ENCODE peak calls at places on chromosomes 2 and 18, in eight cellular contexts. One of them, this sample, is unnamed.

GRCh38 chr2:35504419-35504818 is 851.2 kb upstream of the CRIM1 start:
- DNase-seq in fibroblast of lung: no peak
- DNase-seq in A549: no peak
- DNase-seq in Panc1: no peak
- DNase-seq in IMR-90: no peak
- DNase-seq in CD8-positive, alpha-beta T cell: no peak
- DNase-seq in cardiac muscle cell: no peak
- DNase-seq in spleen: no peak
- DNase-seq in this sample: no peak

GRCh38 chr2:18722101-18722500 is 132.7 kb upstream of the NT5C1B start:
- DNase-seq in fibroblast of lung: peak
- DNase-seq in A549: no peak
- DNase-seq in Panc1: no peak
- DNase-seq in IMR-90: peak
- DNase-seq in CD8-positive, alpha-beta T cell: no peak
- DNase-seq in cardiac muscle cell: no peak
- DNase-seq in spleen: no peak
- DNase-seq in this sample: no peak

GRCh38 chr2:127027715-127028114 is 79.2 kb downstream of the BIN1 start:
- DNase-seq in fibroblast of lung: no peak
- DNase-seq in A549: no peak
- DNase-seq in Panc1: no peak
- DNase-seq in IMR-90: no peak
- DNase-seq in CD8-positive, alpha-beta T cell: no peak
- DNase-seq in cardiac muscle cell: no peak
- DNase-seq in spleen: no peak
- DNase-seq in this sample: no peak

GRCh38 chr2:47180531-47180930 is 25.4 kb upstream of the STPG4 start:
- DNase-seq in fibroblast of lung: peak
- DNase-seq in A549: no peak
- DNase-seq in Panc1: no peak
- DNase-seq in IMR-90: no peak
- DNase-seq in CD8-positive, alpha-beta T cell: no peak
- DNase-seq in cardiac muscle cell: no peak
- DNase-seq in spleen: no peak
- DNase-seq in this sample: no peak

GRCh38 chr18:3193354-3193753 is 26.4 kb downstream of the MYOM1 start:
- DNase-seq in fibroblast of lung: no peak
- DNase-seq in A549: no peak
- DNase-seq in Panc1: no peak
- DNase-seq in IMR-90: no peak
- DNase-seq in CD8-positive, alpha-beta T cell: no peak
- DNase-seq in cardiac muscle cell: no peak
- DNase-seq in spleen: no peak
- DNase-seq in this sample: no peak

GRCh38 chr2:10548626-10549025 is 100.5 kb upstream of the ODC1 start:
- DNase-seq in fibroblast of lung: no peak
- DNase-seq in A549: no peak
- DNase-seq in Panc1: no peak
- DNase-seq in IMR-90: peak
- DNase-seq in CD8-positive, alpha-beta T cell: no peak
- DNase-seq in cardiac muscle cell: peak
- DNase-seq in spleen: no peak
- DNase-seq in this sample: no peak

GRCh38 chr2:231640646-231641111 is 48.0 kb downstream of the TEX44 start:
- DNase-seq in fibroblast of lung: peak
- DNase-seq in A549: peak
- DNase-seq in Panc1: no peak
- DNase-seq in IMR-90: no peak
- DNase-seq in CD8-positive, alpha-beta T cell: no peak
- DNase-seq in cardiac muscle cell: no peak
- DNase-seq in spleen: no peak
- DNase-seq in this sample: no peak

GRCh38 chr2:160442603-160443002 is 51.0 kb downstream of the RBMS1 start:
- DNase-seq in fibroblast of lung: no peak
- DNase-seq in A549: no peak
- DNase-seq in Panc1: no peak
- DNase-seq in IMR-90: no peak
- DNase-seq in CD8-positive, alpha-beta T cell: no peak
- DNase-seq in cardiac muscle cell: no peak
- DNase-seq in spleen: no peak
- DNase-seq in this sample: no peak

GRCh38 chr2:8408560-8409460 is 273.0 kb upstream of the ID2 start:
- DNase-seq in fibroblast of lung: no peak
- DNase-seq in A549: no peak
- DNase-seq in Panc1: no peak
- DNase-seq in IMR-90: no peak
- DNase-seq in CD8-positive, alpha-beta T cell: peak
- DNase-seq in cardiac muscle cell: no peak
- DNase-seq in spleen: no peak
- DNase-seq in this sample: peak

GRCh38 chr18:9739516-9739915 is 31.4 kb downstream of the RAB31 start:
- DNase-seq in fibroblast of lung: no peak
- DNase-seq in A549: no peak
- DNase-seq in Panc1: no peak
- DNase-seq in IMR-90: no peak
- DNase-seq in CD8-positive, alpha-beta T cell: no peak
- DNase-seq in cardiac muscle cell: no peak
- DNase-seq in spleen: no peak
- DNase-seq in this sample: no peak

GRCh38 chr2:123720760-123721159 is 304.3 kb upstream of the CNTNAP5 start:
- DNase-seq in fibroblast of lung: no peak
- DNase-seq in A549: no peak
- DNase-seq in Panc1: no peak
- DNase-seq in IMR-90: no peak
- DNase-seq in CD8-positive, alpha-beta T cell: no peak
- DNase-seq in cardiac muscle cell: no peak
- DNase-seq in spleen: no peak
- DNase-seq in this sample: no peak

GRCh38 chr2:84807063-84807485 is 73.8 kb downstream of the TRABD2A start:
- DNase-seq in fibroblast of lung: peak
- DNase-seq in A549: peak
- DNase-seq in Panc1: no peak
- DNase-seq in IMR-90: peak
- DNase-seq in CD8-positive, alpha-beta T cell: no peak
- DNase-seq in cardiac muscle cell: peak
- DNase-seq in spleen: no peak
- DNase-seq in this sample: no peak

GRCh38 chr2:39723946-39724827 is 54.9 kb downstream of the THUMPD2 start:
- DNase-seq in fibroblast of lung: peak
- DNase-seq in A549: no peak
- DNase-seq in Panc1: no peak
- DNase-seq in IMR-90: no peak
- DNase-seq in CD8-positive, alpha-beta T cell: no peak
- DNase-seq in cardiac muscle cell: no peak
- DNase-seq in spleen: no peak
- DNase-seq in this sample: peak

DNA sequence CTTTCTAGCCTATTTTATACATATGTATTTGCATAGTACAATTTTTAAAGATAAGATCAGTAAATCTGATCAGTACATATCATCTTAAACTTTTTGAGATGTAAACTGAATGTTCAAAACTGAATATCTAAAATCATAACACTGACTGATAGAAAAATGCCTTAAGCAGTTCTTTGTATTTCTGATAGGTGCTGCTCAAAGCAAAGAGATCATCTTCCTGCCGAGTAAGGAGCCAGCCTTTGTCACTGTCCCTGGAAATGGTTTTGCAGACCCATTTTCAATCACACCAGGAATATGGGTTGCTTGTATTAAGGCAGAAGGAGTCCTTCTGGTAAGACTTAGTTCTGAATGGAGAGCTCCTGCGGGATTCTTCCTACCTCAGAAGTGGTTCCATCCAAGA is 135.0 kb downstream of the LAMA3 start:
- DNase-seq in fibroblast of lung: no peak
- DNase-seq in A549: no peak
- DNase-seq in Panc1: no peak
- DNase-seq in IMR-90: peak
- DNase-seq in CD8-positive, alpha-beta T cell: no peak
- DNase-seq in cardiac muscle cell: peak
- DNase-seq in spleen: no peak
- DNase-seq in this sample: no peak
- TF ChIP-seq CTCF in fibroblast of lung: no peak
- TF ChIP-seq CTCF in A549: no peak
- TF ChIP-seq CTCF in Panc1: peak
- TF ChIP-seq CTCF in IMR-90: peak
- TF ChIP-seq CTCF in CD8-positive, alpha-beta T cell: no peak
- TF ChIP-seq CTCF in cardiac muscle cell: no peak
- TF ChIP-seq CTCF in spleen: no peak
- TF ChIP-seq CTCF in this sample: peak

DNA sequence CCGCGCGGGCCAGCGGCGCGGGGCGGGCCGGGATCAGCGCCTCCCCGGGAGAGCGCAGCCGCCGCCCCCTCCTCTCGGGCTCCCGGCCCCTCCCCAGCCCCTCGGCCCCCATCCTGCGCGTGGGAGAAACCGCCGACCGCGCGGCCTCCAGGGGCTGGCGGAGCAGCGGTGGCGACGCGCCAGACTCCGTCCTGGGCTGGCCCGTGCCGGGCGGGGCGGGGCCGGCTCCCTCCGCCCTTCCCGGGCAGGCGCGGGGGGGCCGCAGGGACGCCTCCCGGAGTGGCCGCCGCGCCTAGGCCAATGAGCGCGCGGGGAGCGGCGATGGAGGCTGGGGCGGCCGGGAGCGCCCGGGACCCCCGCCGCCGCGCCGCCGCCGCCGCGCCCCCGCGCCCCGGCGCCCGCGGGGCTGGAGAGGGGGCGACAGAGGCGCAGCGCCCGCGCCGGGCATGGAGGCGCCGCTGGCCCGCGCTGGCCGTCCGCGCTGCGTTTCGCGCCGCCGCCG is 49.1 kb downstream of the KCNIP3 start:
- DNase-seq in fibroblast of lung: peak
- DNase-seq in A549: peak
- DNase-seq in Panc1: no peak
- DNase-seq in IMR-90: peak
- DNase-seq in CD8-positive, alpha-beta T cell: no peak
- DNase-seq in cardiac muscle cell: peak
- DNase-seq in spleen: peak
- DNase-seq in this sample: no peak
- H3K4me3 ChIP-seq in fibroblast of lung: peak
- H3K4me3 ChIP-seq in A549: peak
- H3K4me3 ChIP-seq in Panc1: peak
- H3K4me3 ChIP-seq in IMR-90: peak
- H3K4me3 ChIP-seq in CD8-positive, alpha-beta T cell: peak
- H3K4me3 ChIP-seq in cardiac muscle cell: peak
- H3K4me3 ChIP-seq in spleen: peak
- H3K4me3 ChIP-seq in this sample: peak

GRCh38 chr2:220103596-220103995 is 476.2 kb downstream of the SLC4A3 start:
- DNase-seq in fibroblast of lung: no peak
- DNase-seq in A549: no peak
- DNase-seq in Panc1: no peak
- DNase-seq in IMR-90: no peak
- DNase-seq in CD8-positive, alpha-beta T cell: no peak
- DNase-seq in cardiac muscle cell: no peak
- DNase-seq in spleen: no peak
- DNase-seq in this sample: no peak

GRCh38 chr2:220107380-220107791 is 480.0 kb downstream of the SLC4A3 start:
- DNase-seq in fibroblast of lung: peak
- DNase-seq in A549: no peak
- DNase-seq in Panc1: no peak
- DNase-seq in IMR-90: peak
- DNase-seq in CD8-positive, alpha-beta T cell: no peak
- DNase-seq in cardiac muscle cell: peak
- DNase-seq in spleen: no peak
- DNase-seq in this sample: no peak

GRCh38 chr2:220106065-220106464 is 478.6 kb downstream of the SLC4A3 start:
- DNase-seq in fibroblast of lung: no peak
- DNase-seq in A549: no peak
- DNase-seq in Panc1: no peak
- DNase-seq in IMR-90: no peak
- DNase-seq in CD8-positive, alpha-beta T cell: no peak
- DNase-seq in cardiac muscle cell: no peak
- DNase-seq in spleen: no peak
- DNase-seq in this sample: no peak

GRCh38 chr2:220101902-220102301 is 474.5 kb downstream of the SLC4A3 start:
- DNase-seq in fibroblast of lung: no peak
- DNase-seq in A549: no peak
- DNase-seq in Panc1: no peak
- DNase-seq in IMR-90: no peak
- DNase-seq in CD8-positive, alpha-beta T cell: no peak
- DNase-seq in cardiac muscle cell: peak
- DNase-seq in spleen: no peak
- DNase-seq in this sample: no peak

DNA sequence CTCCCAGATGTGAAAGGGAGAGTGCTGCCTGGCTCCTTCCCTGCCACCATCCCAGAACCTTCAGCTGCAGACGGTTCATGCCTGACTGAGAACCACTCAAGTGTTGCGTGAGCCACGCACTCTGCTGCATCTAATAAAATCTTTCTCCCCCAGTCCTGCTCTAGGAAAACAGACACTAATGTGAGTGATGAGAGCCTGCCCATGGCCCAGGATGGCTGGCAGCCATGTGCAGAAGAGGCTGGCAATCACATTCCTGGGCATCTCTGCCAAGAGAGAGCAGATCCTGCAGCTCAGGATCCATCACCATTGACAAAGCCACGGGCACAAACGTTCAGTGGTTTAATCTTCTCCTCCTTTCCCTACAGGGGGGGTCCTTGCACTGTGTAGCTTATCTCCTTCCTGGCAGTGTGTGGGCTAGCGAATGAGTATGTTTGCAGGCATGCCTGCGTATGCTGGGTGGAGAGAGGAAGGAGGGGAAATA is 477.5 kb downstream of the SLC4A3 start:
- DNase-seq in fibroblast of lung: peak
- DNase-seq in A549: peak
- DNase-seq in Panc1: no peak
- DNase-seq in IMR-90: peak
- DNase-seq in CD8-positive, alpha-beta T cell: no peak
- DNase-seq in cardiac muscle cell: peak
- DNase-seq in spleen: no peak
- DNase-seq in this sample: no peak
- TF ChIP-seq CTCF in fibroblast of lung: peak
- TF ChIP-seq CTCF in A549: no peak
- TF ChIP-seq CTCF in Panc1: no peak
- TF ChIP-seq CTCF in IMR-90: peak
- TF ChIP-seq CTCF in CD8-positive, alpha-beta T cell: no peak
- TF ChIP-seq CTCF in cardiac muscle cell: peak
- TF ChIP-seq CTCF in spleen: no peak
- TF ChIP-seq CTCF in this sample: no peak

DNA sequence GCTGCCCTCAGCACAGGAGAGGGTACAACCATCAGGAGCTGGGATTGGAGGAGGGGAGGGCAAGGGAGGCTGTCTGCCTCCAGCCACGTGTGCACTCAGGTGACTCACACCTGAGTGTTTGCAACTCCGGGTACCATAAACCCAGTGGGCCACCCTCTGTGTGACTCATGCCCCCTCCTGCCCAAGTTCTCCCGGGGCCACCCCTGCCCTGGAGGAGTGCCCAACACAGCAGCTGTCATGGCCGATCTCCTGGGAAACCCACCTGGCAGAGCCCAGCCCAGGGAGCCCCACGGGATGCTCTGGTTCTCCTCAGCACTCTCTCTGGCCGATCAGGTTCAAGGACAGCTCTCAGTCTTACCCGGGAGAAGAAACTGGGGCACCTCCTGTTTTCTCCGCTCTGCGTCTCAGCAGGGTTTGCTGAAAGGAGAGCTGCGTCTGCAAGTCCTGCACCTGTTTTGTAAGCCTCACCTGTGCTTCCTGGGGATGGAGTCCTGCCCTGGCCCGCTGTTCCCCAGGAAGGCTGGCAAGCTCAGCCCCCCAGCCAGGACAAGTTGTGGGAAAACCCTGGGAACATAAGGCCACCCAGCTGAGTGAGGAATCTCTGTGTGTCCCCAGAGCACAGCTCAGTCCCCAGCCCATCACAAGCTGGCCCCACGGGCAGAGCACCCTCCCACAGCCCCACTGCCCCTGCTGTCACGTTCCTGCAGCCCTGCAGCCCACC is 44.0 kb upstream of the UBE2F start:
- DNase-seq in fibroblast of lung: no peak
- DNase-seq in A549: peak
- DNase-seq in Panc1: no peak
- DNase-seq in IMR-90: no peak
- DNase-seq in CD8-positive, alpha-beta T cell: no peak
- DNase-seq in cardiac muscle cell: no peak
- DNase-seq in spleen: peak
- DNase-seq in this sample: no peak
- H3K4me3 ChIP-seq in fibroblast of lung: no peak
- H3K4me3 ChIP-seq in A549: no peak
- H3K4me3 ChIP-seq in Panc1: peak
- H3K4me3 ChIP-seq in IMR-90: no peak
- H3K4me3 ChIP-seq in CD8-positive, alpha-beta T cell: no peak
- H3K4me3 ChIP-seq in cardiac muscle cell: no peak
- H3K4me3 ChIP-seq in spleen: peak
- H3K4me3 ChIP-seq in this sample: no peak

This sample was measured in GM12865.